ENCODE peak calls at places on chromosomes 7 and 10, in four cellular contexts. O, N, B and C are unnamed samples.

GRCh38 chr10:74332398-74332797 is 181.4 kb downstream of the ADK start:
- DNase-seq in N (no peak), O (no peak), B (no peak), C (no peak)

GRCh38 chr7:76333388-76334101 is 25.2 kb downstream of the YWHAG start:
- DNase-seq in N (no peak), B (no peak), O (no peak), C (no peak)

GRCh38 chr10:5629789-5630436 is 36.5 kb downstream of the ASB13 start:
- DNase-seq in N (peak), B (peak), O (peak), C (peak)

GRCh38 chr7:133207687-133208086 is 45.2 kb upstream of the EXOC4 start:
- DNase-seq in B (no peak), O (peak), N (no peak), C (no peak)

GRCh38 chr10:106053031-106053430 is 1111.5 kb downstream of the SORCS1 start:
- DNase-seq in O (no peak), B (no peak), N (no peak), C (no peak)

GRCh38 chr7:115747174-115747573 is 283.4 kb downstream of the TFEC start:
- DNase-seq in O (no peak), B (no peak), N (no peak), C (no peak)

GRCh38 chr7:11297226-11297625 is 323.6 kb downstream of the PHF14 start:
- DNase-seq in O (no peak), B (no peak), N (no peak), C (no peak)

GRCh38 chr10:5512331-5512730 is 12.4 kb upstream of the CALML3 start:
- DNase-seq in N (no peak), O (no peak), B (no peak), C (no peak)

GRCh38 chr7:54664235-54665228 is 94.5 kb downstream of the SEC61G start:
- DNase-seq in N (peak), O (no peak), B (peak), C (peak)

GRCh38 chr10:33487014-33487776 is 152.7 kb upstream of the NRP1 start:
- DNase-seq in B (no peak), O (no peak), N (no peak), C (no peak)

GRCh38 chr10:94282369-94282768 is 80.4 kb downstream of the NOC3L start:
- DNase-seq in O (no peak), N (no peak), B (no peak), C (no peak)

GRCh38 chr7:2802082-2802481 is 42.0 kb downstream of the GNA12 start:
- DNase-seq in O (no peak), N (no peak), B (no peak), C (no peak)

GRCh38 chr10:51706225-51706624 is 6.8 kb upstream of the CSTF2T start:
- DNase-seq in N (no peak), O (no peak), B (no peak), C (no peak)

GRCh38 chr10:16105082-16105481 is 244.8 kb upstream of the MINDY3 start:
- DNase-seq in N (no peak), O (no peak), B (no peak), C (no peak)

GRCh38 chr10:103040424-103040823 is 122.3 kb downstream of the CNNM2 start:
- DNase-seq in O (no peak), N (no peak), B (no peak), C (no peak)

GRCh38 chr7:20407585-20408466 is 77.1 kb downstream of the ITGB8 start:
- DNase-seq in N (peak), B (no peak), O (no peak), C (no peak)

GRCh38 chr7:123126171-123126570 is 73.6 kb downstream of the SLC13A1 start:
- DNase-seq in O (no peak), N (no peak), B (no peak), C (no peak)

GRCh38 chr7:6640246-6640721 is 3.2 kb downstream of the ZNF316 start:
- DNase-seq in O (no peak), B (peak), N (no peak), C (no peak)

GRCh38 chr7:106112118-106112971 is at the start of gene SYPL1:
- DNase-seq in O (peak), N (peak), B (peak), C (peak)

GRCh38 chr7:131111-132094 is 61.0 kb upstream of the FAM20C start:
- DNase-seq in O (no peak), B (no peak), N (no peak), C (no peak)

GRCh38 chr7:29113384-29114102 is 32.8 kb downstream of the CPVL start:
- DNase-seq in O (peak), N (peak), B (no peak), C (no peak)

GRCh38 chr10:43208147-43209063 is 58.5 kb downstream of the RASGEF1A start:
- DNase-seq in B (no peak), N (no peak), O (no peak), C (no peak)

GRCh38 chr7:128167316-128167691 is 73.8 kb upstream of the LEP start:
- DNase-seq in B (peak), O (no peak), N (peak), C (no peak)

GRCh38 chr7:155166673-155167370 is 96.7 kb downstream of the HTR5A start:
- DNase-seq in O (no peak), N (no peak), B (no peak), C (no peak)

GRCh38 chr7:17041324-17041723 is 159.5 kb upstream of the AGR3 start:
- DNase-seq in O (no peak), B (no peak), N (peak), C (no peak)

GRCh38 chr7:45881280-45881758 is 7.0 kb upstream of the IGFBP1 start:
- DNase-seq in N (no peak), B (no peak), O (no peak), C (peak)

GRCh38 chr7:88664630-88665233 is 94.8 kb upstream of the ZNF804B start:
- DNase-seq in O (no peak), B (no peak), N (no peak), C (no peak)

GRCh38 chr7:38318803-38319416 is 45.5 kb upstream of the TARP start:
- DNase-seq in N (peak), B (no peak), O (no peak), C (no peak)

GRCh38 chr10:63633677-63634487 is 112.7 kb downstream of the REEP3 start:
- DNase-seq in O (peak), B (no peak), N (no peak), C (no peak)

GRCh38 chr10:114879541-114880158 is 58.1 kb downstream of the FHIP2A start:
- DNase-seq in O (no peak), N (peak), B (peak), C (peak)

GRCh38 chr7:38215734-38216670 is 38.0 kb downstream of the STARD3NL start:
- DNase-seq in N (peak), O (peak), B (peak), C (peak)

GRCh38 chr7:650339-651031 is 76.0 kb upstream of the DNAAF5 start:
- DNase-seq in B (no peak), O (no peak), N (no peak), C (no peak)

GRCh38 chr10:373015-373414 is 237.8 kb downstream of the ZMYND11 start:
- DNase-seq in B (no peak), O (no peak), N (no peak), C (no peak)

GRCh38 chr7:30776971-30777370 is 5.8 kb downstream of the MINDY4 start:
- DNase-seq in N (no peak), B (no peak), O (no peak), C (no peak)

GRCh38 chr7:158249692-158250091 is 337.9 kb downstream of the PTPRN2 start:
- DNase-seq in B (no peak), O (no peak), N (no peak), C (no peak)

GRCh38 chr7:151277631-151278030 is 29.1 kb upstream of the SMARCD3 start:
- DNase-seq in B (no peak), O (no peak), N (no peak), C (no peak)

GRCh38 chr7:97145068-97145467 is 27.6 kb downstream of the SDHAF3 start:
- DNase-seq in N (peak), B (no peak), O (no peak), C (no peak)

GRCh38 chr10:60778214-60778977 is at the start of gene CDK1:
- DNase-seq in O (peak), N (peak), B (peak), C (peak)

GRCh38 chr10:130358981-130359650 is 222.9 kb downstream of the GLRX3 start:
- DNase-seq in N (no peak), O (no peak), B (no peak), C (no peak)